ENCODE peak calls at places on chromosomes 13 and 19, in ten cellular contexts. Y, U, B, C, D, T, L, N, K and G are unnamed samples.

GRCh38 chr19:28874742-28875141 is 338.2 kb downstream of the UQCRFS1 start:
- DNase-seq in N (no peak), U (no peak), K (no peak), Y (no peak), C (no peak), D (no peak), B (no peak), T (no peak), L (no peak), G (no peak)

GRCh38 chr13:73325351-73326214 is 266.8 kb downstream of the KLF5 start:
- DNase-seq in N (no peak), L (no peak), B (no peak), T (no peak), C (no peak), D (no peak), Y (no peak), K (peak), U (no peak), G (no peak)

GRCh38 chr19:48403606-48404005 is 10.1 kb downstream of the GRIN2D start:
- DNase-seq in Y (no peak), C (no peak), K (peak), N (no peak), L (peak), B (no peak), T (peak), U (no peak), D (peak), G (no peak)

GRCh38 chr19:17340871-17341357 is 3.6 kb downstream of the GTPBP3 start:
- DNase-seq in T (no peak), N (peak), B (no peak), D (no peak), K (no peak), Y (no peak), U (no peak), C (no peak), L (no peak), G (no peak)

GRCh38 chr13:52695856-52696255 is 43.2 kb downstream of the SUGT1 start:
- DNase-seq in D (no peak), B (no peak), K (peak), C (no peak), T (peak), U (no peak), Y (no peak), L (no peak), N (no peak), G (no peak)

GRCh38 chr13:31105020-31105800 is 56.5 kb downstream of the HSPH1 start:
- DNase-seq in C (no peak), K (peak), B (no peak), Y (no peak), D (no peak), T (peak), N (no peak), L (no peak), U (no peak), G (no peak)

GRCh38 chr13:21058361-21058760 is 3.0 kb downstream of the LATS2 start:
- DNase-seq in K (peak), N (no peak), Y (no peak), C (no peak), U (no peak), L (no peak), B (no peak), D (no peak), T (no peak), G (no peak)

GRCh38 chr19:4414144-4414799 is 11.8 kb downstream of the CHAF1A start:
- DNase-seq in C (no peak), B (no peak), D (no peak), T (no peak), U (no peak), K (peak), N (no peak), Y (no peak), L (no peak), G (no peak)

GRCh38 chr13:114067886-114068722 is 64.3 kb downstream of the RASA3 start:
- DNase-seq in T (no peak), C (no peak), U (no peak), D (no peak), L (peak), N (peak), B (no peak), K (no peak), Y (no peak), G (no peak)

GRCh38 chr19:33067121-33067520 is 2.4 kb upstream of the RHPN2 start:
- DNase-seq in C (no peak), U (no peak), B (no peak), D (no peak), N (no peak), T (no peak), Y (no peak), K (no peak), L (no peak), G (no peak)

GRCh38 chr19:3319643-3320353 is 46.6 kb upstream of the NFIC start:
- DNase-seq in D (no peak), N (no peak), T (no peak), U (no peak), K (no peak), C (no peak), L (no peak), B (no peak), Y (no peak), G (no peak)

GRCh38 chr13:39509616-39510015 is 93.4 kb downstream of the LHFPL6 start:
- DNase-seq in U (no peak), D (no peak), L (no peak), Y (no peak), C (no peak), T (no peak), K (no peak), B (no peak), N (no peak), G (no peak)

GRCh38 chr19:44111910-44112463 is 1.2 kb upstream of the ZNF225 start:
- DNase-seq in N (no peak), D (peak), Y (peak), T (peak), K (peak), L (no peak), U (no peak), C (no peak), B (no peak), G (peak)

GRCh38 chr19:2059422-2060201 is 8.6 kb upstream of the MKNK2 start:
- DNase-seq in D (no peak), T (peak), L (no peak), U (peak), K (peak), Y (peak), C (no peak), B (peak), N (peak), G (peak)

GRCh38 chr13:56735537-56735942 is 405.2 kb upstream of the PRR20A start:
- DNase-seq in U (no peak), K (no peak), C (no peak), D (no peak), T (no peak), B (no peak), L (no peak), Y (no peak), N (peak), G (peak)

GRCh38 chr19:47319923-47320871 is 10.5 kb downstream of the C5AR1 start:
- DNase-seq in C (no peak), Y (no peak), T (no peak), L (no peak), N (no peak), B (no peak), K (no peak), D (no peak), U (no peak), G (no peak)

GRCh38 chr13:77751513-77752456 is 54.3 kb downstream of the SLAIN1 start:
- DNase-seq in B (no peak), U (no peak), K (peak), N (no peak), T (peak), D (peak), L (peak), C (peak), Y (peak), G (peak)

GRCh38 chr19:38942471-38943181 is 11.9 kb downstream of the MRPS12 start:
- DNase-seq in C (no peak), N (no peak), T (no peak), U (no peak), L (no peak), Y (no peak), K (no peak), B (no peak), D (no peak), G (no peak)

GRCh38 chr19:13796301-13797057 is 1.2 kb downstream of the ZSWIM4 start:
- DNase-seq in T (peak), L (no peak), D (peak), K (peak), N (peak), C (no peak), B (peak), U (peak), Y (no peak), G (peak)

GRCh38 chr13:50129923-50130685 is 114.9 kb downstream of the KCNRG start:
- DNase-seq in C (no peak), N (peak), B (no peak), K (peak), U (peak), Y (peak), D (no peak), L (peak), T (peak), G (peak)

GRCh38 chr19:4851551-4852290 is 15.7 kb downstream of the PLIN3 start:
- DNase-seq in D (peak), B (peak), C (peak), T (peak), K (peak), N (peak), U (peak), L (peak), Y (peak), G (peak)

GRCh38 chr13:113205428-113205931 is 3.0 kb downstream of the PCID2 start:
- DNase-seq in B (no peak), N (no peak), K (peak), Y (no peak), T (no peak), L (no peak), D (no peak), C (no peak), U (no peak), G (no peak)

GRCh38 chr19:2680808-2681207 is 21.7 kb downstream of the GNG7 start:
- DNase-seq in Y (no peak), C (no peak), B (no peak), D (no peak), K (no peak), T (no peak), L (no peak), N (no peak), U (no peak), G (no peak)

GRCh38 chr19:41456342-41456918 is 13.5 kb downstream of the ERICH4 start:
- DNase-seq in K (peak), C (no peak), L (no peak), U (no peak), N (no peak), D (no peak), B (no peak), T (peak), Y (no peak), G (no peak)

GRCh38 chr13:94415484-94415883 is 64.0 kb downstream of the DCT start:
- DNase-seq in D (no peak), L (no peak), U (no peak), B (no peak), C (no peak), T (no peak), N (no peak), K (no peak), Y (no peak), G (no peak)

GRCh38 chr19:19752760-19753403 is 20.0 kb upstream of the ZNF14 start:
- DNase-seq in N (no peak), C (no peak), T (no peak), U (no peak), D (no peak), L (no peak), K (no peak), Y (no peak), B (no peak), G (no peak)

GRCh38 chr19:1018393-1018792 is 2.5 kb downstream of the TMEM259 start:
- DNase-seq in Y (no peak), K (no peak), L (no peak), T (no peak), D (no peak), B (no peak), N (no peak), C (no peak), U (no peak), G (no peak)

GRCh38 chr19:35206379-35206778 is 22.2 kb downstream of the FAM187B start:
- DNase-seq in D (no peak), L (peak), B (no peak), C (peak), Y (no peak), K (no peak), U (no peak), N (no peak), T (no peak), G (no peak)

GRCh38 chr19:45290381-45290931 is 32.2 kb downstream of the CKM start:
- DNase-seq in B (no peak), T (no peak), N (no peak), D (no peak), L (no peak), C (no peak), K (no peak), U (no peak), Y (no peak), G (no peak)

GRCh38 chr19:33273881-33274662 is 28.3 kb downstream of the CEBPA start:
- DNase-seq in N (peak), C (no peak), L (peak), D (peak), T (peak), K (peak), B (peak), Y (no peak), U (no peak), G (peak)

GRCh38 chr19:1026189-1027019 is at the start of gene CNN2:
- DNase-seq in C (peak), D (peak), Y (peak), N (peak), L (peak), T (peak), B (peak), U (peak), K (peak), G (peak)

GRCh38 chr19:18098891-18099622 is 1.5 kb downstream of the MAST3 start:
- DNase-seq in N (peak), L (peak), K (no peak), C (peak), U (no peak), Y (no peak), B (peak), D (no peak), T (no peak), G (peak)

GRCh38 chr19:15452111-15453047 is 2.6 kb upstream of the WIZ start:
- DNase-seq in C (no peak), K (peak), B (peak), U (peak), T (peak), D (peak), Y (peak), N (peak), L (no peak), G (peak)